ENCODE peak calls at places on chromosomes 4 and X, in four cellular contexts. One of them, this sample, is unnamed.

GRCh38 chr4:163367651-163368050 is 24.0 kb downstream of the NPY5R start:
- DNase-seq in NB4: peak; percentile 12
- DNase-seq in tibial nerve: no peak
- DNase-seq in IMR-90: no peak
- DNase-seq in this sample: no peak

GRCh38 chr4:8195841-8196460 is 3.1 kb upstream of the SH3TC1 start:
- DNase-seq in IMR-90: no peak
- DNase-seq in NB4: no peak
- DNase-seq in tibial nerve: no peak
- DNase-seq in this sample: no peak

GRCh38 chr4:147138171-147138570 is 192.5 kb upstream of the TTC29 start:
- DNase-seq in IMR-90: peak; percentile 33
- DNase-seq in NB4: no peak
- DNase-seq in tibial nerve: no peak
- DNase-seq in this sample: no peak

GRCh38 chrX:100098660-100099375 is 311.3 kb downstream of the PCDH19 start:
- DNase-seq in NB4: no peak
- DNase-seq in IMR-90: no peak
- DNase-seq in tibial nerve: no peak
- DNase-seq in this sample: no peak

GRCh38 chrX:107449490-107450175 is at the start of gene FRMPD3:
- DNase-seq in IMR-90: no peak
- DNase-seq in NB4: no peak
- DNase-seq in tibial nerve: no peak
- DNase-seq in this sample: no peak

GRCh38 chr4:8384397-8385060 is 56.0 kb downstream of the ACOX3 start:
- DNase-seq in tibial nerve: no peak
- DNase-seq in NB4: no peak
- DNase-seq in IMR-90: no peak
- DNase-seq in this sample: no peak

GRCh38 chr4:22299678-22300077 is 216.2 kb downstream of the ADGRA3 start:
- DNase-seq in tibial nerve: no peak
- DNase-seq in IMR-90: no peak
- DNase-seq in NB4: no peak
- DNase-seq in this sample: no peak

GRCh38 chr4:166903408-166903807 is 330.9 kb downstream of the SPOCK3 start:
- DNase-seq in IMR-90: no peak
- DNase-seq in NB4: no peak
- DNase-seq in tibial nerve: no peak
- DNase-seq in this sample: no peak

GRCh38 chr4:20299515-20299914 is 47.8 kb downstream of the SLIT2 start:
- DNase-seq in NB4: peak; percentile 42
- DNase-seq in tibial nerve: no peak
- DNase-seq in IMR-90: peak; percentile 41
- DNase-seq in this sample: no peak

GRCh38 chrX:153958605-153959004 is 13.0 kb downstream of the HCFC1 start:
- DNase-seq in NB4: no peak
- DNase-seq in tibial nerve: no peak
- DNase-seq in IMR-90: no peak
- DNase-seq in this sample: peak; percentile 62
- TF ChIP-seq POLR2A in NB4: no peak
- TF ChIP-seq POLR2A in tibial nerve: no peak
- TF ChIP-seq POLR2A in IMR-90: no peak
- TF ChIP-seq POLR2A in this sample: no peak

DNA sequence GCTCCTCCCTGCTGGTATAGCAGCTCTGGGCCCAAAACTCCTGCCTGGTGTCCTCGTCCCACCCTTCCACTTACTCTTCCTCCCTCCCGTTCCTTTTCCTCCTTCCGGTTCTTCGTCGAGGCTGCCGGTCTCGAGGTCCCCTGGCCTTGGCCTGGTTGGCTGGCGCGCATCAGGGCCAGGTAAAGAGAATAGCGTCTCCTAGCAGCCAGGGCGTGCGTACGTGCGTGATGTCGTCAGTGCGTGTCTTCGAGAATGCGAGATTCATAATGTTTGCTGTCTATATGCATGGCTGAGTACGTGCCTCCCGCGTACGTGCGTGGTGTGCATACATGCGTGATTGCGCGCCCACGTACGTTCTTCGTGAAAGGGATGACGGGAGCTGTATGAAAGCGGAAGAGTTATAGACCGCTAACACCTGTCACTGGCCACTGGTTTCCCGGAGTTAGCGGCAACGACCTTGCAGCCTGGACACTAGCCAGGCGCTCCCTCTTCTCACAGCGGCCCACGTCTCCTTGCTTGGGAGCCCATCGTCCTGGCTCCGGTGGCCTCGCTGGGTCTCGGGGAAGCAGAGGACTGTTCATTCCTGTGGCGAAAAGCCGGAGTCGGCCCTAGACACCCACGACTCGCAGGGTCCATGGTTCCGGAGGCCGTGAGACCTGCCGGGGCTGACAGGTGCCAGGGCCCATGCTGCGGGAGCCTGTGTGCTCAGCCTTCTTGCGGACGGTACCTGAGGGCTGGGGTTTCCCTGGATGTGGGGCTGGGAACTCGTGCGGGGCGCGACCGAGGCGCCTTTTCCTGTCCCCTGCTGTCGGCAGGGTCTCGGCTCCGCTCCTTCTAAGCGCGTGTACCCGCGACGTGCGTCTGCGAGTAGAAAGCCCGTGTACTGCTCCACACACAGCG is at the start of gene EOLA1:
- DNase-seq in tibial nerve: peak; percentile 68
- DNase-seq in NB4: peak; percentile 97
- DNase-seq in IMR-90: peak; percentile 98
- DNase-seq in this sample: peak; percentile 94
- TF ChIP-seq POLR2A in tibial nerve: no peak
- TF ChIP-seq POLR2A in NB4: peak; percentile 37
- TF ChIP-seq POLR2A in IMR-90: peak; percentile 87
- TF ChIP-seq POLR2A in this sample: peak; percentile 40

GRCh38 chr4:182853731-182854130 is 63.5 kb downstream of the DCTD start:
- DNase-seq in IMR-90: no peak
- DNase-seq in NB4: no peak
- DNase-seq in tibial nerve: no peak
- DNase-seq in this sample: no peak

GRCh38 chr4:182854466-182854865 is 62.7 kb downstream of the DCTD start:
- DNase-seq in NB4: no peak
- DNase-seq in tibial nerve: no peak
- DNase-seq in IMR-90: no peak
- DNase-seq in this sample: no peak

GRCh38 chr4:182855312-182855711 is 61.9 kb downstream of the DCTD start:
- DNase-seq in NB4: no peak
- DNase-seq in IMR-90: no peak
- DNase-seq in tibial nerve: no peak
- DNase-seq in this sample: no peak

GRCh38 chr4:182856862-182857261 is 60.3 kb downstream of the DCTD start:
- DNase-seq in IMR-90: no peak
- DNase-seq in tibial nerve: no peak
- DNase-seq in NB4: no peak
- DNase-seq in this sample: no peak

GRCh38 chr4:182855877-182856276 is 61.3 kb downstream of the DCTD start:
- DNase-seq in IMR-90: no peak
- DNase-seq in NB4: no peak
- DNase-seq in tibial nerve: no peak
- DNase-seq in this sample: no peak
- TF ChIP-seq POLR2A in IMR-90: no peak
- TF ChIP-seq POLR2A in NB4: no peak
- TF ChIP-seq POLR2A in tibial nerve: no peak
- TF ChIP-seq POLR2A in this sample: no peak

DNA sequence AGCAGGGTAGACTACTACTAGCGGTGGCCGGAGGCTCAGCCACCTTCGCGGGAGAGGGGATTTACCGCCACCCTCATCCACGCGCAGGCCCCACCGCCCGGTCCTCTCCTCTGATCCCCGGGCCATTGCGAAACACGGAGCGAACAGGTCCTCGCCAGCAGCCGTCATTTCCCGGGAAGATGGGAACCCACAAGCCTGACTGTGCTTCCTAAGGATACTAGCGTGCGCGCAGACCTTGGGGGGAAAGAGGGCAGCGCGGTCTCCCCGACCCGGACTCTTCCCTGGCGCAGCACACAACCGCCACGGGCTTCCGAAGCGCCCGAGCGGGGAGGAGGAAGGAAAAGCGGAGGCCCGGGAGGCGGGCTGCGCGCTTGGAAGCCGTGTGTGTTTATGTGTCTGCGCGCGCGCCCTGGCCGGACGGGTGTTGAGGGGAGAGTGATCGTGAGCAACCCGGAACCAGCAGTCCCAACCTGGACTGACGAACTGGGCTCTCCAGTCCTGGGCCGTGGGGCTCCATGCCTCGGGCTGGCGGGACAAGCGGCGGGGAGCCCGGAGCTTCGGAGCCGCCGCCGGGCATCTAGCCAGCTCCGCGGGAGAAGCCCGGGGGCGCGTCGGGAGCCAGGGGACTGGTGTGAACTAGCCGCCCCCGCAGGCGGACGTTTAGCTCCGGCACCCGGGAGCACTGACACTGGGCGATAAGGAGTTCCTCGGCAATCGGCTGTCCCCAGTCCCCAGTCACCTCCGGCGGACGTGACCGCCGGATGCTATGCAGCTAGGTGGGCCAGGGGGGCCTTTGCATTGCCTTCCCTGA is 74.6 kb upstream of the BCOR start:
- DNase-seq in tibial nerve: peak; percentile 62
- DNase-seq in IMR-90: peak; percentile 44
- DNase-seq in NB4: peak; percentile 49
- DNase-seq in this sample: peak; percentile 88
- TF ChIP-seq POLR2A in tibial nerve: no peak
- TF ChIP-seq POLR2A in IMR-90: no peak
- TF ChIP-seq POLR2A in NB4: no peak
- TF ChIP-seq POLR2A in this sample: no peak

DNA sequence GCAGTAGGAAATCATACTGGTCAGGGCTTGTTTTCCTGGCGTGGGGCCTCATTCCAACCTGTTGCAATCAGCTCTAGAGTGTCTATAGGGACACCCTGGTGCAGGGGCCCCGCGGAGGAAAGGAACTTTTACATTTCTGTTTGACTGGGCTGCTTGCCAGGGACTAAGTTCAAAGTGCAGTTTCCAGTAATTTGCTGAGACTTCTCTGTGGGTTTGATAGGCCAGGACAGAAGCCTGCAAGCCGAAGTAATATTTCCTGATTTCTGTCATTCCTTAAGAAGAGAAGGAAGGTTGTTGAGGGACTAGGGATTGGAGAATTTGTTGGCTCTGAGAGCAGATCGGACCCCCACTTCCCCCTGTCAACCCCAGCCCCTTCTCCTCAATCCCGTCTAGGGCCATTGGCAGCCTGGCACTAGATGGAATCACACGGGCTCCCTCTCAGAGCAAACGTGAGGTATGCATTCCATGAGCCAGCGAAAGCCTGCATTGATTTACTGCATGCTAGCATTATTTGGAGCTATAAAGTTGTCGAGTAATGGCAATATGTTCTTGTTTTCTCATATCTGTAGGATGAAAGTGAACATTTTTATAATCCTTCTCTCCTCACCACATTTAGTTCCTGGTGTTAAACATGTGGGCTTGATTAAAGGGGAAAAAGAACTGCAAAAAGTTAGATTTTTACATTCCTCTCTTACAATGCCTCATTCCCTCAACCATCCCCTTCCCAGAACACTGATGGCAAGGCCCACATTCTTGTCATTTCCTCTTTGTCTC is 159.1 kb downstream of the SPRY1 start:
- DNase-seq in NB4: peak; percentile 43
- DNase-seq in tibial nerve: peak; percentile 93
- DNase-seq in IMR-90: peak; percentile 74
- DNase-seq in this sample: peak; percentile 92
- TF ChIP-seq POLR2A in NB4: no peak
- TF ChIP-seq POLR2A in tibial nerve: no peak
- TF ChIP-seq POLR2A in IMR-90: no peak
- TF ChIP-seq POLR2A in this sample: no peak

DNA sequence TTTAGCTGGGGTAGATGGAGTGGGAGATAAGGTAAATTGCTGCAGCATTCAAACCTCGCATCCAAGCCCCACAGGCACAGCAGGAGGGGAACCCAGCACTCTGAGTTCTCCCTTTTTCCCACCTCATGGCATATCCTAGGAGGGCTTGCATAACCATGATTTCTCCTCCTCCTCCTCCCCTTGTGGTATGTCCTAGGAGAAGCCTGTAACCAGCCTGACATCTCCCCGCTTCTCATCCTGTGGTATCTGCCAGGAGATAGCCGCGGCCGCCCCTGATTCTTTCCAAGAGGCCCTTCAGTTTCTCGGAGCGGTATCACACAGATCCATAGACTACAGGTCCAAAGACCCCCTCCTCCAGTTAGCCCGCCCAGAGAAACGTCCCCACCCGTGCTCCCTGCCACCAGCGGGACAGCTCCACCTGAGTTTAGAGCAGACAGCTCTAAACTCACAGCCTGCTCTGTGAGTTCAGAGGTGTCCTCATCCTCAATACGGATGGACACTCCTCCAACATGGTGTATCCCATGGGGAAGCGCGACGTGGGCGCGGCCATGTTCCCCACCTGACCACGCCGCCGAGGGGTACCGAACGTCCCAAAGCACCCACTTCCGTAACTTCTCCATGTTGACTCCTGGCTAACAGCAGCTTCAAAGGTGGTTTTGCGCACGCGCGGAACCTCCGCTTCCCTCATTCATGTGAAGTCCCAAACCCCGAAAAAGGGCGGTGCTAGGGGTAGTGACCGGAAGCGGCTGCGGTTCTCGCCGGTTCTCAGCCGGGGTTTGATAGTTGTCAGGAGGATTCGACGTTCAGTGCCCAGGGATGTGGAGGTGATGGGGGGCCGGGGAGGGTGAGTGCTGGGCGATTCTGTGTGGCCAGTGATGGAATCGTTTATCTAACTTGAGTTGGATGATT is at the start of gene ZNF81:
- DNase-seq in NB4: peak; percentile 96
- DNase-seq in tibial nerve: peak; percentile 90
- DNase-seq in IMR-90: peak; percentile 96
- DNase-seq in this sample: peak; percentile 98
- TF ChIP-seq POLR2A in NB4: peak; percentile 64
- TF ChIP-seq POLR2A in tibial nerve: peak; percentile 42
- TF ChIP-seq POLR2A in IMR-90: peak; percentile 73
- TF ChIP-seq POLR2A in this sample: peak; percentile 6

DNA sequence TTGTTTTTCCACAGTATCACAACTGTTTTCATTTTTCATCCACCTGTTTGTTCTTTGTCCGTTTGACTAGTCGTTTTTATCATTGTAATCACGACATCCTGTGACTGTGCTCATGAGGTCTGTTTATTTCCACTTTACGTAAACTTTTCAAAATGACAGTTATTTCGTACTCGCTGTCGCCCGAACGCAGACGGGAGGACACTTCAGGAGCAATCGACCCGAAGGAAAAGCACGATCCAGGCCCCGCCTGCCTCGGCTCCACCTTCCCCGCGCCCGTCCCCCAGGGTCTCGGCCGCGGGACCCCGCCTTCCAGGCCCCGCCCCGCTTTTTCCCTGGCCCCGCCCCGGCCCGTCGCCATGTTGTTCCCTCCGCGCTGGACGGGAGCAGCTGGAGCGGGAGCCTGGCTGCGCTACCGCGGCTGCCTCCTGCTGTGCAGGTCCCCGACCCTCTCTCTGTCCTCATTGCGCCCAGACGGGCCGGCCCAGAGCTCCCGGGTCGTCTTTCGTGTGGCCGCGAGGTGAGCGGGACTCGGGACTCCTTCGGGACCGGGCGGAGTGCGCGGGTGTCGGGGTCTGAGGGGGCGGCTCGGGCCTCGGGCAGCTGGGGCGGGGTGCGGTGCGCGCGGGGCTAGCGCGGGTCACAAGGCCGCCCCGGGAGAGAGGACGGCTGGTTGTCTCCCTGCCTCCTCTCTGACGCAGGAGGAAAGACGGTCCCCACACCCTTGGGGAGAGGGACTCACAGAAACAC is at the start of gene RAB9A:
- DNase-seq in NB4: peak; percentile 86
- DNase-seq in IMR-90: peak; percentile 68
- DNase-seq in tibial nerve: peak; percentile 72
- DNase-seq in this sample: peak; percentile 92
- TF ChIP-seq POLR2A in NB4: peak; percentile 82
- TF ChIP-seq POLR2A in IMR-90: peak; percentile 72
- TF ChIP-seq POLR2A in tibial nerve: peak; percentile 75
- TF ChIP-seq POLR2A in this sample: peak; percentile 85

This sample was measured in sigmoid colon.